ENCODE peak calls at places on chromosomes 3 and 15, in five cellular contexts. Z is activated T-cell treated with anti-CD3 and anti-CD28 coated beads for 1 hour, R is AG20443, J is astrocyte of the hippocampus, C is NCI-H2171 treated with DMSO at 0.1 percent for 48 hours. T is an unnamed sample.

GRCh38 chr15:65330934-65331645 is 26.6 kb downstream of the RNU5B-1 start:
- DNase-seq in Z (no peak), R (no peak), J (peak), C (no peak), T (no peak)

GRCh38 chr3:156448300-156448699 is 106.6 kb downstream of the SSR3 start:
- DNase-seq in Z (peak), R (peak), J (peak), C (no peak), T (peak)

GRCh38 chr3:47578691-47579632 is at the start of gene CSPG5:
- DNase-seq in Z (no peak), R (peak), J (peak), C (no peak), T (peak)

GRCh38 chr3:17038900-17039545 is 154.3 kb downstream of the PLCL2 start:
- DNase-seq in Z (no peak), R (no peak), J (no peak), C (no peak), T (no peak)

GRCh38 chr3:140298569-140299070 is 363.6 kb downstream of the CLSTN2 start:
- DNase-seq in Z (no peak), R (no peak), J (no peak), C (no peak), T (no peak)

GRCh38 chr3:71616571-71617021 is 33.1 kb upstream of the FOXP1 start:
- DNase-seq in Z (no peak), R (no peak), J (no peak), C (no peak), T (no peak)

GRCh38 chr15:70014860-70015490 is 82.7 kb downstream of the TLE3 start:
- DNase-seq in Z (no peak), R (no peak), J (no peak), C (no peak), T (no peak)

GRCh38 chr15:35491999-35492398 is 54.0 kb downstream of the DPH6 start:
- DNase-seq in Z (no peak), R (no peak), J (no peak), C (no peak), T (no peak)

GRCh38 chr3:194218646-194219453 is 82.9 kb downstream of the HES1 start:
- DNase-seq in Z (no peak), R (no peak), J (peak), C (no peak), T (no peak)

GRCh38 chr3:102057781-102058421 is 208.6 kb downstream of the NFKBIZ start:
- DNase-seq in Z (no peak), R (no peak), J (no peak), C (no peak), T (no peak)

GRCh38 chr3:56884387-56884786 is 82.6 kb upstream of the ARHGEF3 start:
- DNase-seq in Z (no peak), R (no peak), J (peak), C (no peak), T (no peak)

GRCh38 chr3:187958432-187959003 is 195.4 kb upstream of the LPP start:
- DNase-seq in Z (peak), R (no peak), J (no peak), C (no peak), T (peak)

GRCh38 chr3:140500473-140500872 is 177.4 kb upstream of the TRIM42 start:
- DNase-seq in Z (no peak), R (no peak), J (peak), C (no peak), T (no peak)

GRCh38 chr3:185796431-185797107 is 28.3 kb downstream of the IGF2BP2 start:
- DNase-seq in Z (no peak), R (peak), J (peak), C (no peak), T (no peak)

GRCh38 chr3:25567806-25568524 is 96.7 kb downstream of the TOP2B start:
- DNase-seq in Z (no peak), R (no peak), J (no peak), C (no peak), T (no peak)

GRCh38 chr15:95459288-95459687 is 871.2 kb upstream of the NR2F2 start:
- DNase-seq in Z (no peak), R (no peak), J (no peak), C (no peak), T (no peak)

GRCh38 chr15:90264649-90265048 is 823 bp upstream of the NGRN start:
- DNase-seq in Z (no peak), R (no peak), J (no peak), C (no peak), T (no peak)

GRCh38 chr3:45758871-45759270 is 37.5 kb downstream of the SLC6A20 start:
- DNase-seq in Z (no peak), R (peak), J (no peak), C (no peak), T (no peak)

GRCh38 chr3:192571197-192571791 is 156.0 kb downstream of the FGF12 start:
- DNase-seq in Z (no peak), R (peak), J (peak), C (peak), T (no peak)

GRCh38 chr3:126263539-126263938 is 83.2 kb upstream of the ALDH1L1 start:
- DNase-seq in Z (no peak), R (no peak), J (no peak), C (no peak), T (no peak)

GRCh38 chr15:48433226-48433886 is 102.1 kb downstream of the DUT start:
- DNase-seq in Z (no peak), R (peak), J (no peak), C (no peak), T (no peak)

GRCh38 chr15:63979227-63979793 is 67.0 kb downstream of the DAPK2 start:
- DNase-seq in Z (no peak), R (no peak), J (no peak), C (no peak), T (no peak)

GRCh38 chr3:78048698-78049097 is 1008.8 kb downstream of the ROBO2 start:
- DNase-seq in Z (no peak), R (no peak), J (no peak), C (no peak), T (no peak)

GRCh38 chr15:83709246-83709645 is 55.3 kb downstream of the ADAMTSL3 start:
- DNase-seq in Z (no peak), R (peak), J (peak), C (no peak), T (no peak)

GRCh38 chr3:63855333-63855940 is 8.2 kb downstream of the THOC7 start:
- DNase-seq in Z (no peak), R (no peak), J (no peak), C (no peak), T (no peak)

GRCh38 chr3:27888562-27888961 is 166.4 kb upstream of the EOMES start:
- DNase-seq in Z (no peak), R (no peak), J (no peak), C (no peak), T (no peak)

GRCh38 chr3:126365351-126366274 is 8.4 kb upstream of the KLF15 start:
- DNase-seq in Z (no peak), R (no peak), J (no peak), C (no peak), T (no peak)

GRCh38 chr15:57923311-57923710 is 142.2 kb downstream of the ALDH1A2 start:
- DNase-seq in Z (no peak), R (no peak), J (no peak), C (no peak), T (no peak)

GRCh38 chr3:167773584-167773983 is 38.1 kb downstream of the SERPINI1 start:
- DNase-seq in Z (no peak), R (no peak), J (no peak), C (no peak), T (no peak)

GRCh38 chr3:14410501-14411165 is 8.2 kb downstream of the SLC6A6 start:
- DNase-seq in Z (no peak), R (peak), J (peak), C (no peak), T (no peak)

GRCh38 chr15:70765504-70766281 is 2.3 kb upstream of the UACA start:
- DNase-seq in Z (no peak), R (peak), J (no peak), C (peak), T (no peak)

GRCh38 chr3:136632625-136633081 is 119.5 kb downstream of the STAG1 start:
- DNase-seq in Z (no peak), R (no peak), J (no peak), C (no peak), T (no peak)

T was measured in T-helper 9 cell.